ENCODE peak calls at places on chromosomes 5 and 9, in four cellular contexts. X, K, M and G are unnamed samples.

GRCh38 chr5:84290161-84290560 is 94.5 kb downstream of the EDIL3 start:
- DNase-seq in K (peak; percentile 60), X (no peak), M (no peak), G (no peak)

GRCh38 chr5:165410476-165410875 is 1905.1 kb downstream of the MAT2B start:
- DNase-seq in X (no peak), M (no peak), K (no peak), G (no peak)

GRCh38 chr9:130766031-130766903 is 68.8 kb upstream of the ABL1 start:
- DNase-seq in M (no peak), X (no peak), K (no peak), G (no peak)

GRCh38 chr5:68739752-68740151 is 354.1 kb upstream of the SLC30A5 start:
- DNase-seq in M (no peak), K (no peak), X (no peak), G (no peak)

GRCh38 chr9:117273612-117274011 is 141.2 kb downstream of the ASTN2 start:
- DNase-seq in M (no peak), X (no peak), K (no peak), G (no peak)

GRCh38 chr9:33942471-33943083 is 106.1 kb downstream of the UBAP2 start:
- DNase-seq in X (no peak), K (no peak), M (no peak), G (no peak)

GRCh38 chr5:84393969-84394368 is 9.3 kb upstream of the EDIL3 start:
- DNase-seq in X (no peak), K (no peak), M (no peak), G (no peak)

GRCh38 chr9:83521017-83521810 is 17.0 kb downstream of the FRMD3 start:
- DNase-seq in K (no peak), M (no peak), X (no peak), G (no peak)

GRCh38 chr9:126503333-126504085 is 110.2 kb upstream of the LMX1B start:
- DNase-seq in X (no peak), K (no peak), M (peak; percentile 12), G (no peak)

GRCh38 chr9:80492221-80492620 is 920.5 kb downstream of the TLE4 start:
- DNase-seq in M (no peak), X (no peak), K (peak; percentile 32), G (no peak)

GRCh38 chr9:36470891-36471290 is 70.8 kb upstream of the RNF38 start:
- DNase-seq in K (no peak), M (no peak), X (peak; percentile 42), G (peak; percentile 36)

GRCh38 chr9:124934290-124934689 is 6.6 kb downstream of the GOLGA1 start:
- DNase-seq in K (no peak), M (no peak), X (no peak), G (no peak)

GRCh38 chr5:69364414-69364813 is 4.9 kb downstream of the AK6 start:
- DNase-seq in K (no peak), X (no peak), M (no peak), G (no peak)

GRCh38 chr5:141636106-141636412 is 590 bp downstream of the HDAC3 start:
- DNase-seq in K (no peak), M (no peak), X (no peak), G (no peak)

GRCh38 chr9:104850771-104851170 is 77.2 kb downstream of the ABCA1 start:
- DNase-seq in X (no peak), M (no peak), K (no peak), G (no peak)

GRCh38 chr5:120527251-120527650 is 63.2 kb downstream of the PRR16 start:
- DNase-seq in X (no peak), M (no peak), K (no peak), G (no peak)

GRCh38 chr5:169416583-169417196 is 115.8 kb upstream of the SLIT3 start:
- DNase-seq in K (no peak), X (no peak), M (no peak), G (peak; percentile 26)

GRCh38 chr9:35226685-35227084 is 64.9 kb downstream of the UNC13B start:
- DNase-seq in M (no peak), X (no peak), K (no peak), G (no peak)

GRCh38 chr9:131817627-131818026 is 77.8 kb upstream of the RAPGEF1 start:
- DNase-seq in M (no peak), X (no peak), K (no peak), G (no peak)

GRCh38 chr5:15555176-15555575 is 55.2 kb downstream of the FBXL7 start:
- DNase-seq in M (no peak), K (no peak), X (no peak), G (no peak)

GRCh38 chr5:176540956-176541337 is 3.7 kb upstream of the RNF44 start:
- DNase-seq in M (no peak), K (no peak), X (no peak), G (no peak)

GRCh38 chr9:119611564-119611963 is 242.3 kb upstream of the BRINP1 start:
- DNase-seq in X (no peak), M (no peak), K (no peak), G (no peak)

GRCh38 chr9:18393340-18394130 is 80.4 kb upstream of the ADAMTSL1 start:
- DNase-seq in K (peak; percentile 34), X (no peak), M (no peak), G (no peak)

GRCh38 chr9:31089822-31090221 is 1294.6 kb upstream of the ACO1 start:
- DNase-seq in X (no peak), M (no peak), K (no peak), G (no peak)

GRCh38 chr5:170849374-170849773 is 12.4 kb upstream of the RANBP17 start:
- DNase-seq in X (no peak), M (no peak), K (no peak), G (no peak)

GRCh38 chr9:4164356-4164755 is 135.5 kb downstream of the GLIS3 start:
- DNase-seq in M (no peak), X (no peak), K (no peak), G (no peak)

GRCh38 chr9:77820293-77820954 is 172.3 kb upstream of the GNA14 start:
- DNase-seq in K (no peak), M (no peak), X (no peak), G (no peak)

GRCh38 chr9:101486693-101487442 is 46.8 kb upstream of the RNF20 start:
- DNase-seq in M (peak; percentile 92), K (peak; percentile 64), X (no peak), G (no peak)

GRCh38 chr5:38605610-38606009 is 49.2 kb upstream of the LIFR start:
- DNase-seq in X (no peak), K (no peak), M (no peak), G (no peak)

GRCh38 chr5:135461752-135462151 is 9.6 kb upstream of the TIFAB start:
- DNase-seq in X (no peak), K (no peak), M (no peak), G (no peak)

GRCh38 chr9:36632892-36633291 is 60.2 kb downstream of the MELK start:
- DNase-seq in M (no peak), K (peak; percentile 21), X (no peak), G (no peak)

GRCh38 chr5:97127727-97128126 is 14.7 kb downstream of the LIX1 start:
- DNase-seq in K (no peak), M (no peak), X (no peak), G (no peak)

GRCh38 chr9:82302968-82303655 is 314.5 kb downstream of the SPATA31D1 start:
- DNase-seq in X (no peak), K (no peak), M (no peak), G (no peak)

GRCh38 chr9:13990994-13991393 is 322.9 kb downstream of the NFIB start:
- DNase-seq in M (no peak), K (no peak), X (no peak), G (no peak)

GRCh38 chr9:17246770-17247169 is 111.9 kb downstream of the CNTLN start:
- DNase-seq in M (no peak), X (no peak), K (no peak), G (no peak)

DNA sequence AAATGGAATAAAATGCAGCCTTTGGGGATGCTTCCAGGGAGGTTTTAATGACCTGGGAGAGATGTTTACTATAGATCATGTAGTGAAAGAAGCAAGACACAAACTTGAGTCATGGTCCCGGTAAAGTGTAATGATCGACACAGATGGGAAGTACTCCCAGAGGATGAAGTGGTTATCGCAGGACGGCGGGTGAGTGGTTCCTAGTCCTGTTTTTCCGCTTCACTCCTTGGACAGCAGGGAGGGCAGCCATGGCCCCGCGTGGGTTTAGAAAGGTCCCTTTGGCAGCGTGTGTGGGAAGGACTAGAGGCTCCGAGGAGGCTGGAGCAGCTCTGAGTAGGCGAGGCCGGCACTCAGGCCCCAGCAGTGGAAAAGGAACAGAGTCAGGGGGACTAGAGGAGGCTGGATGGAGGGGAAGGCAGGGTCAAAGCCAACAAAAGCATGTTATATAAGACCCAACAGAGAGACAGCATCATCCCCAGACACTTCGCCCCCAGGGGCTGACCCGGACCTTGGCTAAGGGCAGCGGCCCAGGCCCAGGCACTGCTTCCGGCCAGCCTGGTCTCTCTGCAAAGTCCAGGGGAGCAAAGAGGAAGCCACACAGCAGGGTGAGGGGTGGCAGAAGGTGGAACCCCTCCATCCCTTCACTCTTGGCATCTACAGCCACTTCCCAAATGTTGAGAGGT is 49.1 kb upstream of the STXBP1 start:
- DNase-seq in M (no peak), K (no peak), X (no peak), G (no peak)
- TF ChIP-seq CTCF in M (no peak), K (no peak), X (no peak), G (no peak)

GRCh38 chr9:37956904-37957663 is 53.2 kb upstream of the SLC25A51 start:
- DNase-seq in K (no peak), M (no peak), X (no peak), G (no peak)
- TF ChIP-seq CTCF in K (no peak), M (no peak), X (no peak), G (no peak)

DNA sequence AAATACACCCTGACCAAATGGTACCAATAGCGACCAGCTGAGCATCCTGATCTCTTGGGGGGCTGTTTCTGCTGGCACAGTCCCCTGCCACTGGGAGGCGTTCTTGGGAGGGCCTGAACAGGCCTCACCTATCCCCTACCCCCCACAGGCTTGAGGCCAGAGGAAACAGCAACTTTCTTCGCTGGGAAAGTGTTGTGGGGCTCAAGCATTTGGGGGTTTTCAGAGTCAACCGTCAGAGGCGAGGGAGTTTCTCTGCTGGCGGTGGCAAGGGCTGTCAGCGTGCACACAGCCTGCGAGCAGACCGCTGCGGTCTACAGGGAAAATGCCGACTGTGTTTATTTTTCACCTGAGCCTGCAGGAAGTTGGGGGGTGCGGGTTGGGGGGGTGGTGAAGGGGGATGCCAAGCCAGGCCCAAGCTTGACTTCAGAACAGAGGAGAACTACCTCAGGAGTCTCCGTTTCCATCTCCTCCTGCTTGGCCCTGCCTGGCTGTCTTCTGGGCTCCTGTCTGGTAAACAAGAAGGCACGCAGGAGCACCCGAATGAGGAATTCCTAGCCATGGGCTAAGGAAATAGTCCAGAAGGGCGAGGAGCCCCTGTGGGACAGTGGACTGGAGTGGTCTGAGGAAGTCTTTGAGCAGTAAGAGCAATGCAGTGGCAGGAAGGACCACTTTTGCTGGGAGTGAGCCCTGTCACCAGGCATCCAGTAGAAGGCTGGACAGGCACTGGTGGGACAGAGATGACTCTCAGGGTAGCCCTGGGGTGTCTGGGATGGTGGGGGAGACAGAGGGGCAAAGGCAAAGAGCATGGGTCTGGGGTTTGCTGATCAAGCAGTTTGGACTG is 18.1 kb downstream of the TCF7 start:
- DNase-seq in K (no peak), X (peak; percentile 84), M (peak; percentile 11), G (peak; percentile 27)
- TF ChIP-seq CTCF in K (peak; percentile 7), X (peak; percentile 30), M (no peak), G (no peak)

GRCh38 chr5:160787247-160787646 is 64.8 kb downstream of the ATP10B start:
- DNase-seq in K (peak; percentile 31), X (no peak), M (no peak), G (no peak)
- TF ChIP-seq CTCF in K (no peak), X (no peak), M (peak; percentile 33), G (no peak)